ENCODE peak calls at places on chromosomes 13 and 19, in five cellular contexts. C is DMS53; S is EL; M is GM04504; E is stimulated activated CD4-positive, alpha-beta T cell treated with anti-CD3 and anti-CD28 coated beads, Interleukin-4, amount 100 ng/mL, for 4 hours. X is an unnamed sample.

GRCh38 chr13:110329798-110330461 is 22.8 kb downstream of the COL4A2 start:
- DNase-seq in E (no peak), M (no peak), S (peak), C (no peak), X (no peak)

GRCh38 chr13:98141938-98142426 is 912 bp upstream of the FARP1 start:
- DNase-seq in S (no peak), C (peak), M (no peak), E (no peak), X (no peak)

GRCh38 chr19:5434970-5435641 is 20.1 kb upstream of the ZNRF4 start:
- DNase-seq in C (no peak), E (peak), M (peak), S (peak), X (peak)

GRCh38 chr13:49733181-49733951 is 42.1 kb upstream of the EBPL start:
- DNase-seq in C (peak), E (no peak), M (no peak), S (no peak), X (no peak)

GRCh38 chr13:75635101-75635620 is 969 bp upstream of the LMO7 start:
- DNase-seq in C (peak), M (no peak), E (no peak), S (peak), X (peak)

GRCh38 chr13:113022391-113023216 is 53.6 kb downstream of the MCF2L start:
- DNase-seq in E (no peak), M (no peak), S (no peak), C (peak), X (no peak)

GRCh38 chr19:8213827-8214672 is 4.9 kb downstream of the CERS4 start:
- DNase-seq in C (no peak), M (no peak), E (no peak), S (no peak), X (no peak)

GRCh38 chr19:29596080-29596479 is 10.0 kb upstream of the POP4 start:
- DNase-seq in M (no peak), S (no peak), E (no peak), C (peak), X (no peak)

GRCh38 chr13:103525530-103525929 is 459.3 kb upstream of the SLC10A2 start:
- DNase-seq in S (no peak), M (no peak), C (no peak), E (no peak), X (no peak)

GRCh38 chr13:84821261-84821660 is 939.0 kb upstream of the SLITRK1 start:
- DNase-seq in C (no peak), S (peak), M (no peak), E (no peak), X (no peak)

GRCh38 chr19:44900328-44901244 is 5.0 kb upstream of the APOE start:
- DNase-seq in S (no peak), E (no peak), M (no peak), C (no peak), X (no peak)

GRCh38 chr13:99496322-99497142 is 4.7 kb upstream of the TM9SF2 start:
- DNase-seq in E (peak), M (peak), C (peak), S (peak), X (peak)

GRCh38 chr19:2503521-2504109 is 27.7 kb downstream of the GADD45B start:
- DNase-seq in E (peak), C (peak), S (peak), M (peak), X (peak)

GRCh38 chr13:30394798-30395191 is 27.5 kb upstream of the UBE2L5 start:
- DNase-seq in C (peak), M (no peak), E (no peak), S (no peak), X (no peak)

GRCh38 chr13:106617561-106617960 is 49.6 kb upstream of the ARGLU1 start:
- DNase-seq in E (no peak), S (peak), M (peak), C (peak), X (no peak)

GRCh38 chr13:31918707-31919106 is 112.9 kb upstream of the FRY start:
- DNase-seq in S (no peak), C (no peak), M (no peak), E (no peak), X (no peak)

GRCh38 chr19:48190288-48191284 is 20.1 kb downstream of the ZSWIM9 start:
- DNase-seq in C (peak), M (no peak), E (peak), S (peak), X (peak)

GRCh38 chr19:43726736-43727592 is 11.1 kb downstream of the IRGC start:
- DNase-seq in S (no peak), E (no peak), C (no peak), M (no peak), X (no peak)

GRCh38 chr19:1166872-1167573 is 7.0 kb downstream of the SBNO2 start:
- DNase-seq in S (no peak), C (no peak), M (no peak), E (no peak), X (no peak)

GRCh38 chr19:34808566-34808965 is 35.6 kb upstream of the ZNF599 start:
- DNase-seq in M (peak), C (no peak), S (peak), E (no peak), X (no peak)

GRCh38 chr19:18790566-18791314 is at the start of gene COMP:
- DNase-seq in S (no peak), M (no peak), C (peak), E (no peak), X (no peak)

GRCh38 chr13:49029570-49029969 is 53.9 kb downstream of the FNDC3A start:
- DNase-seq in M (no peak), C (no peak), E (no peak), S (no peak), X (no peak)

GRCh38 chr19:7806234-7806633 is 23.8 kb upstream of the EVI5L start:
- DNase-seq in M (no peak), C (no peak), E (no peak), S (no peak), X (no peak)

GRCh38 chr13:80312012-80312704 is 28.8 kb downstream of the SPRY2 start:
- DNase-seq in E (no peak), S (no peak), C (no peak), M (no peak), X (no peak)

GRCh38 chr13:33111414-33112110 is 95.3 kb downstream of the KL start:
- DNase-seq in E (no peak), S (peak), C (no peak), M (peak), X (no peak)

GRCh38 chr19:47272448-47273312 is 2.0 kb upstream of the INAFM1 start:
- DNase-seq in M (no peak), C (peak), S (peak), E (no peak), X (no peak)